ENCODE peak calls at places on chromosomes 4 and X, in ten cellular contexts. T is body of pancreas, V is heart left ventricle, C is fibroblast of lung, U is AG04450, Q is heart right ventricle, O is cardiac fibroblast, K is psoas muscle, J is fibroblast of the aortic adventitia, R is GM23248. I is an unnamed sample.

GRCh38 chr4:123430031-123430430 is 33.4 kb downstream of the SPRY1 start:
- DNase-seq in T (no peak), V (no peak), C (no peak), U (no peak), Q (no peak), O (no peak), K (no peak), J (no peak), R (no peak), I (no peak)

GRCh38 chr4:107989162-107989536 is 540 bp upstream of the HADH start:
- DNase-seq in T (no peak), V (no peak), C (no peak), U (no peak), Q (no peak), O (no peak), K (no peak), J (no peak), R (no peak), I (no peak)

GRCh38 chrX:48468247-48468671 is 1.8 kb downstream of the SLC38A5 start:
- DNase-seq in T (peak), V (no peak), C (no peak), U (no peak), Q (no peak), O (no peak), K (no peak), J (no peak), R (peak), I (peak)

GRCh38 chr4:22129454-22130075 is 181.0 kb upstream of the KCNIP4 start:
- DNase-seq in T (no peak), V (no peak), C (peak), U (no peak), Q (no peak), O (peak), K (no peak), J (peak), R (peak), I (no peak)

GRCh38 chrX:118523920-118524319 is 28.3 kb downstream of the DOCK11 start:
- DNase-seq in T (no peak), V (no peak), C (no peak), U (no peak), Q (no peak), O (no peak), K (no peak), J (no peak), R (peak), I (peak)

GRCh38 chr4:151437505-151437904 is 28.5 kb downstream of the FHIP1A start:
- DNase-seq in T (no peak), V (no peak), C (no peak), U (no peak), Q (no peak), O (no peak), K (no peak), J (no peak), R (no peak), I (no peak)

GRCh38 chrX:80290834-80291233 is 129.4 kb upstream of the TENT5D start:
- DNase-seq in T (no peak), V (no peak), C (no peak), U (no peak), Q (no peak), O (no peak), K (no peak), J (no peak), R (no peak), I (no peak)

GRCh38 chr4:102299708-102300107 is 45.6 kb downstream of the SLC39A8 start:
- DNase-seq in T (peak), V (peak), C (peak), U (no peak), Q (no peak), O (peak), K (no peak), J (peak), R (peak), I (peak)

GRCh38 chrX:2928127-2928582 is 984 bp downstream of the ARSD start:
- DNase-seq in T (peak), V (peak), C (no peak), U (no peak), Q (peak), O (no peak), K (peak), J (no peak), R (peak), I (peak)

GRCh38 chr4:26073886-26074560 is 160.0 kb downstream of the SMIM20 start:
- DNase-seq in T (no peak), V (no peak), C (no peak), U (no peak), Q (no peak), O (no peak), K (no peak), J (no peak), R (no peak), I (no peak)

GRCh38 chr4:176274441-176274840 is 5.4 kb upstream of the ASB5 start:
- DNase-seq in T (no peak), V (no peak), C (peak), U (no peak), Q (no peak), O (peak), K (no peak), J (peak), R (peak), I (no peak)

GRCh38 chrX:7146703-7147430 is 645 bp upstream of the STS start:
- DNase-seq in T (peak), V (no peak), C (peak), U (no peak), Q (no peak), O (peak), K (peak), J (peak), R (peak), I (peak)

GRCh38 chr4:27187786-27188185 is 327.1 kb downstream of the STIM2 start:
- DNase-seq in T (no peak), V (no peak), C (no peak), U (no peak), Q (no peak), O (no peak), K (no peak), J (no peak), R (no peak), I (no peak)

GRCh38 chr4:139735381-139736256 is 70.0 kb downstream of the MGST2 start:
- DNase-seq in T (no peak), V (peak), C (peak), U (no peak), Q (peak), O (peak), K (peak), J (peak), R (peak), I (no peak)

GRCh38 chr4:13711233-13711775 is 83.8 kb upstream of the BOD1L1 start:
- DNase-seq in T (peak), V (no peak), C (no peak), U (no peak), Q (no peak), O (no peak), K (no peak), J (no peak), R (no peak), I (no peak)

GRCh38 chr4:183320211-183321068 is at the start of gene CLDN22:
- DNase-seq in T (no peak), V (no peak), C (no peak), U (peak), Q (no peak), O (no peak), K (no peak), J (no peak), R (no peak), I (no peak)

GRCh38 chr4:165542476-165542875 is 163.7 kb downstream of the CPE start:
- DNase-seq in T (no peak), V (no peak), C (no peak), U (no peak), Q (no peak), O (no peak), K (no peak), J (no peak), R (no peak), I (no peak)

GRCh38 chr4:174928575-174929253 is 10.6 kb downstream of the ADAM29 start:
- DNase-seq in T (no peak), V (no peak), C (no peak), U (no peak), Q (no peak), O (no peak), K (no peak), J (no peak), R (no peak), I (no peak)

GRCh38 chr4:174929346-174929745 is 11.2 kb downstream of the ADAM29 start:
- DNase-seq in T (no peak), V (no peak), C (no peak), U (no peak), Q (no peak), O (no peak), K (no peak), J (no peak), R (no peak), I (no peak)

GRCh38 chr4:174926958-174927357 is 8.8 kb downstream of the ADAM29 start:
- DNase-seq in T (no peak), V (no peak), C (no peak), U (no peak), Q (no peak), O (no peak), K (no peak), J (no peak), R (no peak), I (no peak)

GRCh38 chr4:174930895-174931294 is 12.7 kb downstream of the ADAM29 start:
- DNase-seq in T (no peak), V (no peak), C (no peak), U (no peak), Q (no peak), O (no peak), K (no peak), J (no peak), R (no peak), I (no peak)

DNA sequence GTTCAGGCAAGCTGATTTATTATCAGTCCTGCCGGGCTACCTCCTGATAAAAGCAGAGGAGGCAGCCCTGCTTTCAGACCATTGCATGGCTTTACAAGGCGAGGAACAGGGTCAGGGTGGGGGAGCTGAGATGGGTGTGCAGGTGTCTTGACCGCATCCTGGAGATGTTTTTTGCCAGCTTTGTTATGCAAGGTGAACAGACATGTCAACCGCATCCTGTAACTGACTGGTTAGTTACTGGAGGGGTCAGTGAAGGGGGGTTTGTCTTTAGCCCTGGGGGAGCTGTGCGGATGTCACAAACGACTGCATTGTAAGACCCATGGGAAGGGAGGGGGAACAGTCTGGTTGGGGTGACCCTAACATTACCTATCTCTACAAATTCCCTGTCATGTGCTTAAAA is 10.0 kb downstream of the ADAM29 start:
- DNase-seq in T (no peak), V (no peak), C (no peak), U (no peak), Q (no peak), O (no peak), K (no peak), J (no peak), R (no peak), I (peak)
- H3K4me3 ChIP-seq in T (no peak), V (no peak), C (no peak), U (no peak), Q (no peak), O (no peak), K (no peak), J (no peak), R (no peak), I (no peak)

GRCh38 chrX:1659664-1660461 is 45.0 kb downstream of the ASMT start:
- DNase-seq in T (no peak), V (no peak), C (no peak), U (no peak), Q (no peak), O (no peak), K (no peak), J (no peak), R (no peak), I (no peak)

GRCh38 chrX:1657367-1658082 is 42.7 kb downstream of the ASMT start:
- DNase-seq in T (peak), V (peak), C (no peak), U (no peak), Q (no peak), O (peak), K (no peak), J (peak), R (peak), I (peak)

GRCh38 chrX:1658083-1658463 is 43.2 kb downstream of the ASMT start:
- DNase-seq in T (no peak), V (no peak), C (no peak), U (no peak), Q (no peak), O (no peak), K (no peak), J (no peak), R (no peak), I (no peak)

GRCh38 chrX:1661922-1662221 is 47.0 kb downstream of the ASMT start:
- DNase-seq in T (no peak), V (no peak), C (no peak), U (no peak), Q (no peak), O (no peak), K (no peak), J (no peak), R (no peak), I (no peak)

DNA sequence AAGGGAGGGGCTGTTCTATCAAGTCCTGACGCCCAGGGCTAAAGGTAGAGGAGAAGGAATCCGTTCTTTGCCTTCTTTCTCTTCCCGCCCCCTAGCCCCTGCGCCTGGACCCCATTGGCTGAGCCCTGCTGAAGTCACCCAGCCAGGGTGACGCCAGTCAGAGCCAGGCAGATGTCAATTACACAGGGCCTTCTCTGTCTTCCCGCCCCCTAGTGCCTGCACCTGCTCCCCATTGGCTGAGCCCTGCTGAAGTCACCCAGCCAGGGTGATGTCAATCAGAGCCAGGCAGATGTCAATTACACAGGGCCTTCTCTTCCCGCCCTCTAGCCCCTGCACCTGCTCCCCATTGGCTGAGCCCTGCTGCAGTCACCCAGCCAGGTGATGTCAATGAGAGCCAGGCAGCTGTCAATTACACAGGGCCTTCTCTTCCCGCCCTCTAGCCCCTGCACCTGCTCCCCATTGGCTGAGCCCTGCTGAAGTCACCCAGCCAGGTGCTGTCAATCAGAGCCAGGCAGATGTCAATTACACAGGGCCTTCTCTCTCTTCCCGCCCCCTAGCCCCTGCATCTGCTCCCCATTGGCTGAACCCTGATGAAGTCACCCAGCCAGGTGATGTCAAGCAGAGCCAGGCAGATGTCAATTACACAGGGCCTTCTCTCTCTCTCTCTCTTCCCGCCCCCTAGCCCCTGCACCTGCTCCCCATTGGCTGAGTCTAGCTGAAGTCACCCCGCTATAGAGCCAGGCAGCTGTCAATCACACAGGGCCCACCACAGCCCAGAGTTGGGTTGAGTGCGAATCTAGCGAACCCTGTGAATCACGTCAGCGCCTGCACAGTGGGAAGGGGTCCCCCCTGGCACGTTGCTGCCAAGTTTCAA is 46.4 kb downstream of the ASMT start:
- DNase-seq in T (peak), V (peak), C (no peak), U (no peak), Q (no peak), O (no peak), K (peak), J (no peak), R (no peak), I (peak)
- H3K4me3 ChIP-seq in T (no peak), V (no peak), C (no peak), U (no peak), Q (no peak), O (no peak), K (no peak), J (no peak), R (no peak), I (peak)

GRCh38 chrX:9329056-9329455 is 135.8 kb upstream of the TBL1X start:
- DNase-seq in T (peak), V (no peak), C (no peak), U (no peak), Q (no peak), O (no peak), K (no peak), J (no peak), R (no peak), I (no peak)

GRCh38 chrX:9336501-9336900 is 128.4 kb upstream of the TBL1X start:
- DNase-seq in T (no peak), V (no peak), C (no peak), U (no peak), Q (no peak), O (no peak), K (no peak), J (no peak), R (no peak), I (no peak)

GRCh38 chrX:9338986-9339385 is 125.9 kb upstream of the TBL1X start:
- DNase-seq in T (no peak), V (no peak), C (no peak), U (no peak), Q (no peak), O (no peak), K (no peak), J (no peak), R (no peak), I (no peak)

GRCh38 chrX:9337056-9337455 is 127.8 kb upstream of the TBL1X start:
- DNase-seq in T (peak), V (peak), C (peak), U (no peak), Q (no peak), O (peak), K (no peak), J (peak), R (peak), I (no peak)

DNA sequence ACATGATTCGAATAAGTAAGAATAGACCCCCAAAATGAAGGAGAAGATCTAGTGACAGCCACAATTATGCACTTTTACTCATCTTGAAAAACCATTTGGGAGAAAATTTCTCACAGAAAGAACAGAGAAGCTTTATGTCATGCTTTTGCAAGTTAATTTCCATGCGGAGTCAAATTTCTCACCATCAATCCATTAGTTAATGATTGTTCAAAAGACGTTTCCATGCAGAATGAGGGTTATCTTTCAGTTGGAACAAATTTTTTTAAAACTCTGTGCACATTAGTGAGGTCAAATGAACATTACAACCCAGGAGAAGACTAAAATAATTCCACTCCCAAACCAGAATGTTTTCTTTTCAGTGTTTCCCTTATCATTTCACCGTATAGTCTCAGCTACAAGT is 131.0 kb upstream of the TBL1X start:
- DNase-seq in T (no peak), V (no peak), C (no peak), U (no peak), Q (no peak), O (no peak), K (no peak), J (no peak), R (no peak), I (no peak)
- H3K4me3 ChIP-seq in T (no peak), V (no peak), C (no peak), U (no peak), Q (no peak), O (no peak), K (no peak), J (no peak), R (no peak), I (no peak)

DNA sequence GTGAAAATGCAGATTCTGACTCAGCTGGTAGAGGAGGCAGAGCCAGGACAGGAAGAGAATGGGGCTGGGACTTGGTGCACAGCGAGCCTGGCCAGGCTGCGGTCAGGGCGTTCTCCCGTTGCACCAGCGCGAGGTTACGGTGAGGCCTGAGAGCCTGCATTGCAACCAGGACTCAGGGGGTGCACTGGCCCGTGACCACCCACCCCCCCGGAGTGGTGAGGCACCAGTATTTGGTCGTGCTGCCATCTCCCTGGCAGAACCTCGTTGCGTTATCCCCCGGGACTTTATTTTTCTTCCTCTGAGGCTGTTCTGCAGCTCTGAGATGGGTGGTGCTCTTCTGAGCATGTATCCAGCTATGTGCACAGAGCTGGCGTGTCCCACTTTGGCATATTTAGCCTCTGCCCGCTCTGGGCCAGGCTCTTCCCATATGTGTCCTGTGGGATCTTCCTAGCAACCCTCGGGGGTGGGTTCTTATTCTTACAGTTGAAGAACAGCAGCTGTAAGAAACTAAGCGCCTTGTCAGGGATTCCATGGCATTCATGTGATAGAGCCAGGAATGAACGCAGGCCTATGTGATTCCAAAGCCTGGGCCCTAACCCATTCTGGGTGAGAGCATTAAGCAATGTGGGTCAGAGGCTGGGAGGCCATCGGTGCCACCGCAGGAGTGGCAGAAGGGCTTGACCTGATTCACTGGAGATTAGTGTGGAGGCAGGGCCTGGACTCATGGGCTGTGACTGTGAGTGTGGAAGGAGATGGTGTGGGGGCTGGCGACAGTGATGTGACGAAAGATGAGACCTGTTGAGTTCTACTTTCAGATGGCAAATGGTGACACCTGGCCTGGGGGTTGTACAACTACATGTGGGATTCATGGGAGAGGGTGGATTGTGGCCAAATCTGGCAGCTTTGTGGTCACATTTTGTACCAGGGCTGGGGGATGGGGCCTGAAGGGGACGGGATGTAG is 3.1 kb downstream of the TADA2B start:
- DNase-seq in T (no peak), V (no peak), C (no peak), U (no peak), Q (no peak), O (no peak), K (no peak), J (no peak), R (peak), I (peak)
- H3K4me3 ChIP-seq in T (no peak), V (no peak), C (no peak), U (no peak), Q (peak), O (no peak), K (peak), J (no peak), R (peak), I (peak)

GRCh38 chrX:25001808-25002657 is 13.7 kb downstream of the ARX start:
- DNase-seq in T (no peak), V (no peak), C (no peak), U (no peak), Q (no peak), O (no peak), K (no peak), J (no peak), R (no peak), I (no peak)
- H3K4me3 ChIP-seq in T (no peak), V (no peak), C (no peak), U (no peak), Q (no peak), O (no peak), K (no peak), J (no peak), R (no peak), I (no peak)

I was measured in GM06990.